ENCODE peak calls at places on chromosomes 1 and 21, in six cellular contexts. One of them, this sample, is unnamed.

GRCh38 chr1:78370356-78370755 is 120.4 kb upstream of the PTGFR start:
- DNase-seq in prostate gland: no peak
- DNase-seq in spleen: no peak
- DNase-seq in uterus: no peak
- DNase-seq in AG04449: no peak
- DNase-seq in AG10803: peak
- DNase-seq in this sample: peak

GRCh38 chr1:207032528-207033017 is at the start of gene C1orf116:
- DNase-seq in spleen: no peak
- DNase-seq in uterus: no peak
- DNase-seq in prostate gland: peak
- DNase-seq in AG04449: no peak
- DNase-seq in AG10803: no peak
- DNase-seq in this sample: no peak

GRCh38 chr1:234571692-234572091 is 38.3 kb downstream of the IRF2BP2 start:
- DNase-seq in spleen: no peak
- DNase-seq in AG10803: no peak
- DNase-seq in prostate gland: no peak
- DNase-seq in AG04449: no peak
- DNase-seq in uterus: no peak
- DNase-seq in this sample: no peak

GRCh38 chr21:15433091-15433490 is 296.7 kb upstream of the USP25 start:
- DNase-seq in AG10803: no peak
- DNase-seq in uterus: no peak
- DNase-seq in AG04449: no peak
- DNase-seq in prostate gland: no peak
- DNase-seq in spleen: no peak
- DNase-seq in this sample: no peak

GRCh38 chr1:179818260-179818659 is 59.3 kb downstream of the TOR1AIP2 start:
- DNase-seq in AG04449: no peak
- DNase-seq in prostate gland: no peak
- DNase-seq in uterus: no peak
- DNase-seq in AG10803: no peak
- DNase-seq in spleen: no peak
- DNase-seq in this sample: no peak

GRCh38 chr1:76066390-76066789 is 8.2 kb upstream of the ST6GALNAC3 start:
- DNase-seq in prostate gland: no peak
- DNase-seq in uterus: no peak
- DNase-seq in spleen: no peak
- DNase-seq in AG04449: no peak
- DNase-seq in AG10803: peak
- DNase-seq in this sample: no peak

GRCh38 chr1:93692451-93692861 is 10.8 kb upstream of the BCAR3 start:
- DNase-seq in uterus: no peak
- DNase-seq in spleen: no peak
- DNase-seq in AG10803: no peak
- DNase-seq in prostate gland: no peak
- DNase-seq in AG04449: no peak
- DNase-seq in this sample: no peak

GRCh38 chr1:92784051-92784638 is 763 bp downstream of the EVI5 start:
- DNase-seq in AG04449: no peak
- DNase-seq in uterus: peak
- DNase-seq in AG10803: peak
- DNase-seq in prostate gland: peak
- DNase-seq in spleen: no peak
- DNase-seq in this sample: peak

GRCh38 chr1:6738987-6739386 is 37.4 kb upstream of the DNAJC11 start:
- DNase-seq in AG04449: no peak
- DNase-seq in prostate gland: no peak
- DNase-seq in AG10803: no peak
- DNase-seq in spleen: no peak
- DNase-seq in uterus: no peak
- DNase-seq in this sample: no peak

GRCh38 chr1:42316292-42316691 is 18.7 kb downstream of the FOXJ3 start:
- DNase-seq in AG04449: no peak
- DNase-seq in prostate gland: no peak
- DNase-seq in spleen: no peak
- DNase-seq in AG10803: no peak
- DNase-seq in uterus: no peak
- DNase-seq in this sample: no peak

GRCh38 chr1:30816211-30817082 is 58.9 kb upstream of the LAPTM5 start:
- DNase-seq in prostate gland: peak
- DNase-seq in AG10803: peak
- DNase-seq in AG04449: peak
- DNase-seq in uterus: peak
- DNase-seq in spleen: no peak
- DNase-seq in this sample: peak

GRCh38 chr1:31696246-31696645 is 7.6 kb downstream of the COL16A1 start:
- DNase-seq in uterus: no peak
- DNase-seq in spleen: no peak
- DNase-seq in AG10803: no peak
- DNase-seq in AG04449: no peak
- DNase-seq in prostate gland: peak
- DNase-seq in this sample: no peak

GRCh38 chr21:36902793-36903192 is 63.7 kb downstream of the HLCS start:
- DNase-seq in AG04449: no peak
- DNase-seq in AG10803: peak
- DNase-seq in prostate gland: no peak
- DNase-seq in spleen: no peak
- DNase-seq in uterus: no peak
- DNase-seq in this sample: no peak

GRCh38 chr1:29465755-29466154 is 229.4 kb downstream of the PTPRU start:
- DNase-seq in uterus: no peak
- DNase-seq in AG04449: no peak
- DNase-seq in prostate gland: no peak
- DNase-seq in AG10803: peak
- DNase-seq in spleen: no peak
- DNase-seq in this sample: no peak

GRCh38 chr1:19009882-19010321 is 53.4 kb upstream of the IFFO2 start:
- DNase-seq in AG04449: peak
- DNase-seq in AG10803: peak
- DNase-seq in spleen: no peak
- DNase-seq in uterus: no peak
- DNase-seq in prostate gland: no peak
- DNase-seq in this sample: peak

GRCh38 chr1:155934097-155934932 is at the start of gene KHDC4:
- DNase-seq in AG04449: peak
- DNase-seq in prostate gland: peak
- DNase-seq in spleen: peak
- DNase-seq in AG10803: peak
- DNase-seq in uterus: peak
- DNase-seq in this sample: peak

GRCh38 chr1:58824753-58825389 is 41.0 kb upstream of the JUN start:
- DNase-seq in AG04449: no peak
- DNase-seq in AG10803: no peak
- DNase-seq in uterus: no peak
- DNase-seq in prostate gland: no peak
- DNase-seq in spleen: no peak
- DNase-seq in this sample: no peak

GRCh38 chr1:151968058-151968457 is 25.6 kb downstream of the S100A10 start:
- DNase-seq in prostate gland: no peak
- DNase-seq in spleen: no peak
- DNase-seq in AG04449: no peak
- DNase-seq in uterus: no peak
- DNase-seq in AG10803: peak
- DNase-seq in this sample: no peak

DNA sequence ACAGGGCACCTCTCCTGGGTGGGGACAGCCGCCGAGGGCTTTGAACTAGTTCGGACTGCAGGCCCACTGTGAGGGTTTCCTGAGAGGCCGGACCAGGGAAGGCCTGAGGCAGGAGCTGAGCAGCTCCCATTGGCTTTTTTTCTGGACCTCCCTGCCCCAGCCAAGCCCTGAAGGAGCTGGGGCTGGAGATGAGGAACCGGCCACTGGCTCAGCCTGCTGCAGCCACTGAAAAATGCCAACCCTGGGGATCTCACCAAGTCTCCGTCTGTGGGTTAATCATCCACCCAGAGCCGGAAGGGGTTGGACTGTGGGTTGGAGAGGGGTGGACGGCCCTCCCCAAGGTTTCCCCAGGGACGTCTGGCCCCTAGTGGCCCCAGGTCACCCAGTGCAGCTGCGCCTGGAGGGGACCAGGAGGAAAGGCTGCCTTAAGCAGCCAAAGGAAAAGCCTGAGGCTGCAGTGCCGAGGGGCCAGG is 2.5 kb downstream of the VWA1 start:
- DNase-seq in AG10803: no peak
- DNase-seq in spleen: no peak
- DNase-seq in uterus: no peak
- DNase-seq in prostate gland: no peak
- DNase-seq in AG04449: no peak
- DNase-seq in this sample: peak
- H3K4me3 ChIP-seq in AG10803: no peak
- H3K4me3 ChIP-seq in spleen: no peak
- H3K4me3 ChIP-seq in uterus: no peak
- H3K4me3 ChIP-seq in prostate gland: no peak
- H3K4me3 ChIP-seq in AG04449: no peak
- H3K4me3 ChIP-seq in this sample: no peak

DNA sequence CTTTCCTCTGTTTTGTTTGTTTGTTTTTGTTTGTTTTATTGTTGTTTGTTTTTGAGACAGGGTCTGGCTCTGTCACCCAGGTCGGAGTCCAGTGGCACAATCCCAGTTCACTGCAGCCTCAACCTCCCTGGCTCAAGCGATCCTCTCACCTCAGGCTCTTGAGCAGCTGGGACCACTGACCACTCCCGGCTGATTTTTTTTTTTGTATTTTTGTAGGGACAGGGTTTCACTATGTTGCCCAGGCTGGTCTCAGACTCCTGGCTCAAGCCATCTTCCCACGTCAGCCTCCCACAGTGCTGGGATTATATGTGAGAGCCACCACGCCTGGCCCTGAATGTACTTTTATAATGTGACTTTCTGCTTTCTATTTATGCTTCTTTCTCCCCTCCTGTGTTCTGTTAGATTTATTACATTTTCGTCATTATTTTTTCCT is 5.0 kb upstream of the CALML6 start:
- DNase-seq in prostate gland: no peak
- DNase-seq in spleen: peak
- DNase-seq in AG04449: no peak
- DNase-seq in AG10803: no peak
- DNase-seq in uterus: no peak
- DNase-seq in this sample: no peak
- H3K4me3 ChIP-seq in prostate gland: no peak
- H3K4me3 ChIP-seq in spleen: peak
- H3K4me3 ChIP-seq in AG04449: peak
- H3K4me3 ChIP-seq in AG10803: peak
- H3K4me3 ChIP-seq in uterus: no peak
- H3K4me3 ChIP-seq in this sample: no peak

GRCh38 chr21:45041984-45042663 is 32.3 kb upstream of the ADARB1 start:
- DNase-seq in AG04449: no peak
- DNase-seq in AG10803: no peak
- DNase-seq in uterus: no peak
- DNase-seq in spleen: no peak
- DNase-seq in prostate gland: no peak
- DNase-seq in this sample: no peak
- H3K4me3 ChIP-seq in AG04449: no peak
- H3K4me3 ChIP-seq in AG10803: peak
- H3K4me3 ChIP-seq in uterus: no peak
- H3K4me3 ChIP-seq in spleen: no peak
- H3K4me3 ChIP-seq in prostate gland: no peak
- H3K4me3 ChIP-seq in this sample: no peak

DNA sequence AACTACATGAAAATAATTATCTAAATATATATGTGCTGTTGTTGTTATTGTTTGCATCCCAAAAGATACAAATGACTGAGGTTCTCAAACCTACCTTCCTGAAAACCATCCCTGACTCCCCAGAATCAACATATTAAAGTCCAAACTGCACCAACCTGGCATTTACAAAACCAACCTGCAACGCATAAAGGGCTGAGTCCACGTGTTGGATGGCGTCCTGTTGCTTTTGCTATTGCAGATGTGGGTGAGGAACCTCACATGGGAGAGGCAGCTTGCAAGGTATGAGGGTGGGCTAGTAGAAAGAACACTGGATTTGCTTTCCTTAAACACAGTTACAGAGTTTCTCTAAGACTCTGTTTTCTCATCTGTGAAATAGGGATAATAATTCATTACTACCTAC is 1.5 kb upstream of the C8B start:
- DNase-seq in uterus: no peak
- DNase-seq in AG04449: no peak
- DNase-seq in AG10803: no peak
- DNase-seq in spleen: no peak
- DNase-seq in prostate gland: no peak
- DNase-seq in this sample: no peak
- H3K4me3 ChIP-seq in uterus: no peak
- H3K4me3 ChIP-seq in AG04449: no peak
- H3K4me3 ChIP-seq in AG10803: no peak
- H3K4me3 ChIP-seq in spleen: no peak
- H3K4me3 ChIP-seq in prostate gland: no peak
- H3K4me3 ChIP-seq in this sample: no peak

DNA sequence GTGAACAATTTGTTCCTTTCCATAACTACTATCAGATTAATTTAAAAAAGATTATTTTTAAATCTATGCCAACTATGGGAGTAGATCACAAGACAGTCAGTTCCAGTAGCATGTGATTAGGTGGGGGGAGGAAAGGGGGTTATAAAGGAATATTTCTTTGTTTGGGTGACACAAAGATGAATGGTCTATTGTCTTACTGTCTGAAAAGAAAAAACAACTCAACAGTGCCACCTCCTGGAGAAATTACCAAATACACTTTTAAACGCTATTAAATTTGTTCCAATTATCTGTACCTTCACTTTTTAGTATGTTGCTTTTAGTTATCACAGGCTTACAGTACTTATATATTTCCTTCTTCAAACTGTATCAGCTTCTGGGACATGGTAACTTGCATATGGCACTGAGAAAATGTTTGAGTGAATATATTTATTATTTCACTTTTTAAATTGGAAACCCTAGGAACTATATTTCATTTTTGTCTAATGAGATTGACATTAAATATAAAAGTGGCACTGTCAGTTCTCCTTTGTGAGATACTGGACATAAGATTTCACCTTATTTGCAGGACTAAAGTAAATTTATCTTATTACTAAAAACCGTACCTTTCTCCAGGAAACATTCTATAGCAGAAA is 1.7 kb upstream of the SORT1 start:
- DNase-seq in uterus: no peak
- DNase-seq in prostate gland: peak
- DNase-seq in AG04449: no peak
- DNase-seq in AG10803: peak
- DNase-seq in spleen: no peak
- DNase-seq in this sample: no peak
- H3K4me3 ChIP-seq in uterus: no peak
- H3K4me3 ChIP-seq in prostate gland: no peak
- H3K4me3 ChIP-seq in AG04449: no peak
- H3K4me3 ChIP-seq in AG10803: no peak
- H3K4me3 ChIP-seq in spleen: no peak
- H3K4me3 ChIP-seq in this sample: no peak

GRCh38 chr21:45299026-45299863 is 11.6 kb upstream of the POFUT2 start:
- DNase-seq in AG04449: no peak
- DNase-seq in prostate gland: no peak
- DNase-seq in AG10803: no peak
- DNase-seq in uterus: peak
- DNase-seq in spleen: peak
- DNase-seq in this sample: no peak
- H3K4me3 ChIP-seq in AG04449: no peak
- H3K4me3 ChIP-seq in prostate gland: no peak
- H3K4me3 ChIP-seq in AG10803: no peak
- H3K4me3 ChIP-seq in uterus: no peak
- H3K4me3 ChIP-seq in spleen: no peak
- H3K4me3 ChIP-seq in this sample: no peak

GRCh38 chr1:175193339-175193950 is 869 bp upstream of the KIAA0040 start:
- DNase-seq in uterus: no peak
- DNase-seq in spleen: no peak
- DNase-seq in AG04449: no peak
- DNase-seq in prostate gland: no peak
- DNase-seq in AG10803: no peak
- DNase-seq in this sample: no peak
- H3K4me3 ChIP-seq in uterus: peak
- H3K4me3 ChIP-seq in spleen: peak
- H3K4me3 ChIP-seq in AG04449: peak
- H3K4me3 ChIP-seq in prostate gland: peak
- H3K4me3 ChIP-seq in AG10803: peak
- H3K4me3 ChIP-seq in this sample: peak